ENCODE peak calls at places on chromosomes 13 and 19, in six cellular contexts. Z is GM23248, X is HCT116, A is neural progenitor cell, V is neuronal stem cell, U is trophoblast cell. K is an unnamed sample.

GRCh38 chr19:33763661-33764343 is 32.9 kb upstream of the KCTD15 start:
- DNase-seq in A (no peak), U (no peak), V (no peak), Z (no peak), X (no peak), K (no peak)

GRCh38 chr19:38392707-38393308 is 4.3 kb downstream of the SPRED3 start:
- DNase-seq in U (no peak), V (no peak), Z (peak), A (no peak), X (no peak), K (peak)

GRCh38 chr13:27280009-27280646 is 9.5 kb downstream of the RASL11A start:
- DNase-seq in V (no peak), X (no peak), U (no peak), Z (no peak), A (no peak), K (no peak)

GRCh38 chr19:55264531-55264930 is 5.7 kb upstream of the PPP6R1 start:
- DNase-seq in Z (no peak), V (no peak), U (no peak), A (no peak), X (no peak), K (no peak)

GRCh38 chr19:33804021-33804799 is 7.5 kb downstream of the KCTD15 start:
- DNase-seq in Z (peak), U (no peak), A (no peak), V (no peak), X (no peak), K (peak)

GRCh38 chr19:33797821-33798633 is 1.4 kb downstream of the KCTD15 start:
- DNase-seq in U (no peak), V (peak), A (peak), X (no peak), Z (peak), K (peak)

GRCh38 chr19:17616961-17617806 is 61.7 kb downstream of the COLGALT1 start:
- DNase-seq in Z (peak), A (peak), V (no peak), U (peak), X (peak), K (no peak)

GRCh38 chr19:7078007-7078406 is 8.5 kb downstream of the ZNF557 start:
- DNase-seq in A (no peak), U (no peak), V (no peak), X (no peak), Z (peak), K (no peak)

GRCh38 chr19:41298327-41298964 is 11.5 kb upstream of the CCDC97 start:
- DNase-seq in U (peak), A (no peak), X (no peak), Z (peak), V (no peak), K (peak)

GRCh38 chr19:10891360-10892108 is 20.2 kb downstream of the CARM1 start:
- DNase-seq in X (no peak), A (no peak), Z (no peak), V (no peak), U (no peak), K (no peak)

GRCh38 chr19:56971230-56971629 is 130.7 kb upstream of the PEG3 start:
- DNase-seq in Z (no peak), X (no peak), A (no peak), U (no peak), V (no peak), K (no peak)

GRCh38 chr19:20969498-20969897 is 46.4 kb downstream of the ZNF85 start:
- DNase-seq in Z (no peak), U (peak), A (no peak), V (no peak), X (peak), K (no peak)

GRCh38 chr19:3098141-3098514 is 4.0 kb downstream of the GNA11 start:
- DNase-seq in U (no peak), Z (no peak), A (no peak), V (no peak), X (no peak), K (no peak)

GRCh38 chr19:3100747-3101730 is 6.9 kb downstream of the GNA11 start:
- DNase-seq in U (no peak), V (no peak), A (no peak), X (no peak), Z (no peak), K (no peak)

GRCh38 chr19:3100331-3100730 is 6.2 kb downstream of the GNA11 start:
- DNase-seq in Z (no peak), U (no peak), V (no peak), A (no peak), X (no peak), K (no peak)

GRCh38 chr19:3098515-3099346 is 4.6 kb downstream of the GNA11 start:
- DNase-seq in A (no peak), Z (peak), V (no peak), X (no peak), U (no peak), K (peak)

DNA sequence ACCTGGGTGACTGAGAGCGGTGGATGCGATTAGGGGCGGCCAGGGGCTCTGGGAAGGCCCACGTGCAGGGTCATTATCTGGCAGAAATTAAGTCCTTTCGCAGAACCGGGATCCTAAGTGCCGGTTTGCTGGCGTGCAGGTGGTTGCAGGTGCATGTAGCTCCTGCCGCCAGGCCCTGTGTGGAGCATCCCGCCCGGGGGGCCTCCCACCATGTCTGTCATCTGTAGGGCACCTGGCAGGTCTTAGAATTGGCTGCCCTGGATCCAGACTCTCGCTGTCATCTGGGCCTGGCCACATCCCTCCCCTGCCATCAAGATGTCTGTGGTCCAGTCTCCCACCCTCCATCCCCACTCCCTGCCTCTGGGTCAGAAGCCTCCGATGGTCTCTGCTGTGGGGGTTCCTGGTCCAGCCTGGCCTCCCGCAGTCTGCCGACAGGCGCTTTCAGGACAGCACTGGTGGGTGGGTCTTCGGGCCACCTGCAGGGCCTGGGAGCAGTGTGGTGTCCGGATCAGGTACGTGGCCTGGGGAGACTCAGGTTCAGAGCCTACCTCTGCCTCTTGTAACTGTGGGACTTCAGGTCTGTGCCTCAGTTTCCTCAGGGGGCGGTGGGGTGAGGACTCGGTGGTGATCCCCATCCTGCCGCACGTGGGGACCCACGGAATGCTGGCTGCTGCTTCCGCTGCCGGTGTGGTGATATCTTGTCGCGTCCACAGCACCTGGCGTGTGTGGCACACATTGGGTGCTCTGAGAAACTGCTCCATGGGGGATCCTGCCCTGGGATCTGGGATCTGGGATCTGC is 5.4 kb downstream of the GNA11 start:
- DNase-seq in Z (no peak), X (no peak), A (no peak), U (no peak), V (no peak), K (no peak)
- H3K4me2 ChIP-seq in Z (peak), X (no peak), A (no peak), U (no peak), V (no peak), K (peak)

GRCh38 chr19:39832341-39833083 is 1.4 kb downstream of the DYRK1B start:
- DNase-seq in A (no peak), V (no peak), X (no peak), Z (peak), U (no peak), K (no peak)

GRCh38 chr19:39833464-39834286 is at the start of gene DYRK1B:
- DNase-seq in X (no peak), A (peak), U (peak), Z (peak), V (peak), K (peak)

GRCh38 chr19:39833160-39833463 is 850 bp downstream of the DYRK1B start:
- DNase-seq in Z (no peak), V (no peak), U (no peak), A (no peak), X (no peak), K (no peak)

GRCh38 chr19:39831679-39832078 is 2.3 kb downstream of the DYRK1B start:
- DNase-seq in U (no peak), A (no peak), X (no peak), Z (no peak), V (no peak), K (no peak)

GRCh38 chr19:39834287-39834841 is 402 bp upstream of the DYRK1B start:
- DNase-seq in V (no peak), U (no peak), X (no peak), A (no peak), Z (no peak), K (no peak)
- H3K9ac ChIP-seq in V (peak), U (no peak), X (no peak), A (no peak), Z (no peak), K (no peak)

GRCh38 chr13:42384265-42384664 is 112.3 kb downstream of the AKAP11 start:
- DNase-seq in Z (no peak), U (no peak), A (no peak), V (no peak), X (no peak), K (peak)

GRCh38 chr13:42380420-42381164 is 108.6 kb downstream of the AKAP11 start:
- DNase-seq in V (no peak), Z (no peak), A (no peak), X (no peak), U (no peak), K (no peak)

GRCh38 chr13:42378383-42378780 is 106.4 kb downstream of the AKAP11 start:
- DNase-seq in X (no peak), Z (no peak), U (no peak), V (no peak), A (no peak), K (no peak)

GRCh38 chr13:42379241-42379640 is 107.3 kb downstream of the AKAP11 start:
- DNase-seq in A (no peak), Z (no peak), V (no peak), X (no peak), U (no peak), K (no peak)

GRCh38 chr13:42381165-42381425 is 109.1 kb downstream of the AKAP11 start:
- DNase-seq in V (no peak), A (no peak), X (no peak), U (no peak), Z (no peak), K (no peak)
- H3K4me2 ChIP-seq in V (no peak), A (no peak), X (no peak), U (no peak), Z (no peak), K (no peak)

GRCh38 chr13:29456419-29456818 is 139.1 kb downstream of the SLC7A1 start:
- DNase-seq in Z (no peak), V (no peak), U (no peak), X (no peak), A (no peak), K (no peak)

GRCh38 chr13:29457299-29457698 is 138.2 kb downstream of the SLC7A1 start:
- DNase-seq in Z (peak), U (no peak), A (no peak), V (no peak), X (peak), K (peak)

GRCh38 chr13:29454931-29455481 is 140.5 kb downstream of the SLC7A1 start:
- DNase-seq in U (peak), A (peak), X (peak), V (no peak), Z (peak), K (peak)

GRCh38 chr13:29452773-29453574 is 142.5 kb downstream of the SLC7A1 start:
- DNase-seq in A (no peak), X (no peak), V (no peak), Z (peak), U (no peak), K (no peak)

GRCh38 chr13:29453657-29454056 is 141.8 kb downstream of the SLC7A1 start:
- DNase-seq in Z (peak), X (no peak), V (no peak), A (no peak), U (no peak), K (no peak)
- H3K9ac ChIP-seq in Z (no peak), X (no peak), V (no peak), A (no peak), U (no peak), K (no peak)

DNA sequence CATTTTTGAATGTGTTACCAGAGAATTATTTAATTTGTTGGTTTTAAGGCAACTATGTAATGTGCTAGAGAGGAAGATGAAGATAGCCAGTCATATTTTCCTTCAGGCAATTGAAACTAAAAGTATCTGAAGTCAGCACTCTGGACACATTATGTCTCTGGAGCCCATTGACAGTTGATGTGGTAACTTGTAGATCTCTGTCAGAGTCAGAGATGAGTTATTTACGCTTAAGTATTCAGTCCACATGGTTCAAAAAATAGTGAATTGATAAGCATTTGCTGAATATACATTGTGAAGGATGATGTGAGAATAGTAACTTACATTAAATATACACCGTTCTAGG is 2.1 kb downstream of the ZMYM2 start:
- DNase-seq in V (no peak), A (no peak), Z (peak), X (no peak), U (no peak), K (no peak)
- H3K4me2 ChIP-seq in V (peak), A (peak), Z (peak), X (peak), U (peak), K (peak)

GRCh38 chr19:18895038-18895827 is 725 bp downstream of the CERS1 start:
- DNase-seq in V (peak), X (peak), A (peak), Z (peak), U (no peak), K (peak)
- H3K9ac ChIP-seq in V (peak), X (peak), A (peak), Z (no peak), U (peak), K (no peak)